ENCODE peak calls at places on chromosomes 2 and 18, in four cellular contexts. One of them, this sample, is unnamed.

GRCh38 chr2:73284296-73285161 is at the start of gene FBXO41:
- DNase-seq in AG09319: no peak
- DNase-seq in transverse colon: peak
- DNase-seq in neural crest cell: peak
- DNase-seq in this sample: peak

GRCh38 chr2:190465060-190465459 is 56.9 kb downstream of the MFSD6 start:
- DNase-seq in AG09319: no peak
- DNase-seq in transverse colon: no peak
- DNase-seq in neural crest cell: no peak
- DNase-seq in this sample: no peak

GRCh38 chr18:44884446-44884845 is 203.8 kb downstream of the SETBP1 start:
- DNase-seq in AG09319: no peak
- DNase-seq in transverse colon: no peak
- DNase-seq in neural crest cell: no peak
- DNase-seq in this sample: no peak

GRCh38 chr2:15979759-15980604 is 39.6 kb downstream of the MYCN start:
- DNase-seq in AG09319: no peak
- DNase-seq in transverse colon: no peak
- DNase-seq in neural crest cell: no peak
- DNase-seq in this sample: no peak

GRCh38 chr2:25697559-25698341 is 24.4 kb upstream of the DTNB start:
- DNase-seq in AG09319: no peak
- DNase-seq in transverse colon: no peak
- DNase-seq in neural crest cell: no peak
- DNase-seq in this sample: peak

GRCh38 chr2:150280255-150280654 is 207.2 kb downstream of the RND3 start:
- DNase-seq in AG09319: no peak
- DNase-seq in transverse colon: no peak
- DNase-seq in neural crest cell: no peak
- DNase-seq in this sample: no peak

GRCh38 chr2:238724728-238725127 is 123.2 kb upstream of the TWIST2 start:
- DNase-seq in AG09319: no peak
- DNase-seq in transverse colon: no peak
- DNase-seq in neural crest cell: no peak
- DNase-seq in this sample: no peak

GRCh38 chr2:112836695-112837117 is at the start of gene IL1B:
- DNase-seq in AG09319: peak
- DNase-seq in transverse colon: no peak
- DNase-seq in neural crest cell: no peak
- DNase-seq in this sample: no peak

GRCh38 chr2:96868555-96869280 is 1.2 kb downstream of the SEMA4C start:
- DNase-seq in AG09319: peak
- DNase-seq in transverse colon: peak
- DNase-seq in neural crest cell: peak
- DNase-seq in this sample: peak

GRCh38 chr2:149767516-149767974 is 180.0 kb upstream of the MMADHC start:
- DNase-seq in AG09319: no peak
- DNase-seq in transverse colon: no peak
- DNase-seq in neural crest cell: no peak
- DNase-seq in this sample: no peak

GRCh38 chr2:67641709-67642397 is 244.7 kb downstream of the ETAA1 start:
- DNase-seq in AG09319: no peak
- DNase-seq in transverse colon: no peak
- DNase-seq in neural crest cell: no peak
- DNase-seq in this sample: no peak

GRCh38 chr2:226800941-226801784 is 1.5 kb upstream of the IRS1 start:
- DNase-seq in AG09319: no peak
- DNase-seq in transverse colon: peak
- DNase-seq in neural crest cell: peak
- DNase-seq in this sample: peak

GRCh38 chr2:19368760-19369159 is 10.3 kb upstream of the OSR1 start:
- DNase-seq in AG09319: no peak
- DNase-seq in transverse colon: no peak
- DNase-seq in neural crest cell: no peak
- DNase-seq in this sample: no peak

GRCh38 chr2:58107803-58108710 is 61.5 kb downstream of the VRK2 start:
- DNase-seq in AG09319: peak
- DNase-seq in transverse colon: no peak
- DNase-seq in neural crest cell: no peak
- DNase-seq in this sample: no peak

GRCh38 chr2:57291209-57291608 is 755.4 kb upstream of the VRK2 start:
- DNase-seq in AG09319: no peak
- DNase-seq in transverse colon: no peak
- DNase-seq in neural crest cell: no peak
- DNase-seq in this sample: no peak

GRCh38 chr2:71940695-71941094 is 207.0 kb downstream of the CYP26B1 start:
- DNase-seq in AG09319: no peak
- DNase-seq in transverse colon: peak
- DNase-seq in neural crest cell: no peak
- DNase-seq in this sample: no peak

GRCh38 chr2:101290711-101291110 is 17.8 kb downstream of the RNF149 start:
- DNase-seq in AG09319: no peak
- DNase-seq in transverse colon: no peak
- DNase-seq in neural crest cell: no peak
- DNase-seq in this sample: no peak

GRCh38 chr2:65315042-65315441 is 87.4 kb downstream of the ACTR2 start:
- DNase-seq in AG09319: no peak
- DNase-seq in transverse colon: no peak
- DNase-seq in neural crest cell: no peak
- DNase-seq in this sample: no peak

GRCh38 chr2:154130821-154131220 is 259.1 kb downstream of the GALNT13 start:
- DNase-seq in AG09319: no peak
- DNase-seq in transverse colon: no peak
- DNase-seq in neural crest cell: no peak
- DNase-seq in this sample: no peak

GRCh38 chr2:159526433-159526832 is 89.9 kb downstream of the BAZ2B start:
- DNase-seq in AG09319: no peak
- DNase-seq in transverse colon: no peak
- DNase-seq in neural crest cell: no peak
- DNase-seq in this sample: no peak

GRCh38 chr2:205370726-205371125 is 311.6 kb upstream of the NRP2 start:
- DNase-seq in AG09319: no peak
- DNase-seq in transverse colon: no peak
- DNase-seq in neural crest cell: no peak
- DNase-seq in this sample: no peak

GRCh38 chr2:182999348-183000028 is 38.8 kb downstream of the NCKAP1 start:
- DNase-seq in AG09319: no peak
- DNase-seq in transverse colon: no peak
- DNase-seq in neural crest cell: no peak
- DNase-seq in this sample: no peak